ENCODE peak calls at places on chromosomes 12 and 14, in four cellular contexts. One of them, this sample, is unnamed.

GRCh38 chr12:105986779-105987686 is 151.7 kb downstream of the NUAK1 start:
- DNase-seq in K562: no peak
- DNase-seq in HepG2: no peak
- DNase-seq in H1: no peak
- DNase-seq in this sample: no peak

GRCh38 chr14:58705066-58705465 is 67.3 kb downstream of the DACT1 start:
- DNase-seq in HepG2: no peak
- DNase-seq in K562: no peak
- DNase-seq in H1: no peak
- DNase-seq in this sample: no peak

GRCh38 chr12:91210577-91210976 is 28.0 kb upstream of the DCN start:
- DNase-seq in K562: no peak
- DNase-seq in HepG2: no peak
- DNase-seq in H1: no peak
- DNase-seq in this sample: no peak

GRCh38 chr12:27999970-28000369 is 27.4 kb upstream of the PTHLH start:
- DNase-seq in HepG2: no peak
- DNase-seq in K562: no peak
- DNase-seq in H1: no peak
- DNase-seq in this sample: no peak

GRCh38 chr12:9787340-9787737 is 26.6 kb upstream of the CD69 start:
- DNase-seq in H1: no peak
- DNase-seq in K562: no peak
- DNase-seq in HepG2: no peak
- DNase-seq in this sample: no peak

GRCh38 chr12:90262261-90262660 is 553.6 kb upstream of the ATP2B1 start:
- DNase-seq in K562: no peak
- DNase-seq in H1: no peak
- DNase-seq in HepG2: no peak
- DNase-seq in this sample: no peak

GRCh38 chr12:121804417-121805111 is 755 bp downstream of the SETD1B start:
- DNase-seq in K562: no peak
- DNase-seq in HepG2: peak; percentile 55
- DNase-seq in H1: no peak
- DNase-seq in this sample: no peak

GRCh38 chr12:29743801-29744200 is 39.9 kb downstream of the TMTC1 start:
- DNase-seq in H1: no peak
- DNase-seq in HepG2: no peak
- DNase-seq in K562: no peak
- DNase-seq in this sample: no peak

GRCh38 chr14:56794557-56795283 is 15.6 kb downstream of the OTX2 start:
- DNase-seq in K562: no peak
- DNase-seq in H1: no peak
- DNase-seq in HepG2: no peak
- DNase-seq in this sample: no peak

GRCh38 chr12:110314308-110314707 is 33.3 kb downstream of the ATP2A2 start:
- DNase-seq in K562: no peak
- DNase-seq in H1: no peak
- DNase-seq in HepG2: peak; percentile 47
- DNase-seq in this sample: no peak

GRCh38 chr12:76866726-76867125 is 12.1 kb downstream of the CSRP2 start:
- DNase-seq in K562: no peak
- DNase-seq in H1: no peak
- DNase-seq in HepG2: no peak
- DNase-seq in this sample: no peak

GRCh38 chr14:29925736-29926135 is 1.9 kb downstream of the PRKD1 start:
- DNase-seq in K562: no peak
- DNase-seq in H1: no peak
- DNase-seq in HepG2: no peak
- DNase-seq in this sample: no peak

GRCh38 chr14:59303216-59303615 is 114.7 kb downstream of the DAAM1 start:
- DNase-seq in H1: no peak
- DNase-seq in K562: no peak
- DNase-seq in HepG2: no peak
- DNase-seq in this sample: no peak

GRCh38 chr14:45039390-45039789 is 44.5 kb upstream of the PRPF39 start:
- DNase-seq in K562: no peak
- DNase-seq in HepG2: no peak
- DNase-seq in H1: no peak
- DNase-seq in this sample: no peak

GRCh38 chr12:12086331-12086730 is 15.6 kb downstream of the BCL2L14 start:
- DNase-seq in K562: no peak
- DNase-seq in HepG2: no peak
- DNase-seq in H1: no peak
- DNase-seq in this sample: no peak

GRCh38 chr12:111034148-111034910 is 114.0 kb upstream of the MYL2 start:
- DNase-seq in K562: no peak
- DNase-seq in HepG2: no peak
- DNase-seq in H1: no peak
- DNase-seq in this sample: no peak

GRCh38 chr12:123160801-123161487 is 10.1 kb upstream of the PITPNM2 start:
- DNase-seq in K562: no peak
- DNase-seq in HepG2: no peak
- DNase-seq in H1: no peak
- DNase-seq in this sample: no peak

GRCh38 chr12:109785854-109786253 is 47.3 kb downstream of the TRPV4 start:
- DNase-seq in H1: no peak
- DNase-seq in HepG2: no peak
- DNase-seq in K562: no peak
- DNase-seq in this sample: no peak

GRCh38 chr12:79422060-79422812 is 268.5 kb downstream of the PAWR start:
- DNase-seq in K562: no peak
- DNase-seq in HepG2: peak; percentile 13
- DNase-seq in H1: no peak
- DNase-seq in this sample: no peak

GRCh38 chr12:55142896-55143870 is 17.0 kb downstream of the OR9K2 start:
- DNase-seq in H1: peak; percentile 5
- DNase-seq in HepG2: peak; percentile 40
- DNase-seq in K562: peak; percentile 56
- DNase-seq in this sample: peak; percentile 67

GRCh38 chr12:8639936-8640335 is 22.7 kb downstream of the MFAP5 start:
- DNase-seq in K562: no peak
- DNase-seq in HepG2: no peak
- DNase-seq in H1: no peak
- DNase-seq in this sample: no peak

GRCh38 chr14:89190779-89191513 is 226.1 kb downstream of the FOXN3 start:
- DNase-seq in HepG2: no peak
- DNase-seq in H1: no peak
- DNase-seq in K562: no peak
- DNase-seq in this sample: no peak

GRCh38 chr14:102427642-102428041 is 64.9 kb downstream of the TECPR2 start:
- DNase-seq in H1: no peak
- DNase-seq in HepG2: no peak
- DNase-seq in K562: no peak
- DNase-seq in this sample: no peak

GRCh38 chr14:83356080-83356479 is 1822.4 kb upstream of the SEL1L start:
- DNase-seq in H1: no peak
- DNase-seq in K562: no peak
- DNase-seq in HepG2: no peak
- DNase-seq in this sample: no peak

GRCh38 chr12:110379201-110379600 is 24.3 kb downstream of the ANAPC7 start:
- DNase-seq in H1: no peak
- DNase-seq in K562: no peak
- DNase-seq in HepG2: no peak
- DNase-seq in this sample: no peak

GRCh38 chr14:22648506-22648905 is 4.4 kb upstream of the OR6J1 start:
- DNase-seq in HepG2: no peak
- DNase-seq in H1: no peak
- DNase-seq in K562: no peak
- DNase-seq in this sample: no peak

GRCh38 chr12:109274381-109274780 is 34.7 kb downstream of the FOXN4 start:
- DNase-seq in H1: no peak
- DNase-seq in HepG2: no peak
- DNase-seq in K562: no peak
- DNase-seq in this sample: no peak

GRCh38 chr14:94174622-94175402 is 690 bp downstream of the PPP4R4 start:
- DNase-seq in HepG2: no peak
- DNase-seq in H1: no peak
- DNase-seq in K562: no peak
- DNase-seq in this sample: no peak

GRCh38 chr14:68403191-68403781 is 389.6 kb downstream of the ZFP36L1 start:
- DNase-seq in H1: no peak
- DNase-seq in HepG2: no peak
- DNase-seq in K562: no peak
- DNase-seq in this sample: no peak

GRCh38 chr12:72346331-72346944 is 74.3 kb downstream of the TRHDE start:
- DNase-seq in HepG2: peak; percentile 62
- DNase-seq in H1: peak; percentile 59
- DNase-seq in K562: peak; percentile 26
- DNase-seq in this sample: peak; percentile 74

GRCh38 chr14:71532349-71532748 is 399.9 kb upstream of the RGS6 start:
- DNase-seq in HepG2: no peak
- DNase-seq in K562: no peak
- DNase-seq in H1: no peak
- DNase-seq in this sample: no peak

GRCh38 chr12:113439606-113440030 is 17.4 kb downstream of the SDSL start:
- DNase-seq in H1: no peak
- DNase-seq in HepG2: peak; percentile 40
- DNase-seq in K562: peak; percentile 77
- DNase-seq in this sample: peak; percentile 60

GRCh38 chr12:121392325-121392716 is 7.6 kb upstream of the RNF34 start:
- DNase-seq in H1: no peak
- DNase-seq in HepG2: no peak
- DNase-seq in K562: no peak
- DNase-seq in this sample: no peak

GRCh38 chr14:76772300-76773187 is 11.3 kb downstream of the VASH1 start:
- DNase-seq in HepG2: no peak
- DNase-seq in K562: peak; percentile 77
- DNase-seq in H1: no peak
- DNase-seq in this sample: no peak

GRCh38 chr14:98931911-98932310 is 340.1 kb downstream of the BCL11B start:
- DNase-seq in H1: no peak
- DNase-seq in HepG2: no peak
- DNase-seq in K562: no peak
- DNase-seq in this sample: no peak

GRCh38 chr12:42625611-42626010 is 36.1 kb upstream of the PRICKLE1 start:
- DNase-seq in H1: no peak
- DNase-seq in K562: peak; percentile 20
- DNase-seq in HepG2: no peak
- DNase-seq in this sample: no peak
- TF ChIP-seq RNF2 in H1: no peak
- TF ChIP-seq RNF2 in K562: no peak
- TF ChIP-seq RNF2 in HepG2: no peak
- TF ChIP-seq RNF2 in this sample: no peak

GRCh38 chr14:106556665-106557289 is 1030.4 kb downstream of the TMEM121 start:
- DNase-seq in H1: no peak
- DNase-seq in HepG2: peak; percentile 27
- DNase-seq in K562: peak; percentile 39
- DNase-seq in this sample: no peak
- TF ChIP-seq RNF2 in H1: no peak
- TF ChIP-seq RNF2 in HepG2: no peak
- TF ChIP-seq RNF2 in K562: no peak
- TF ChIP-seq RNF2 in this sample: no peak

GRCh38 chr12:107417004-107417403 is 268.6 kb upstream of the PWP1 start:
- DNase-seq in K562: no peak
- DNase-seq in H1: no peak
- DNase-seq in HepG2: peak; percentile 80
- DNase-seq in this sample: no peak

GRCh38 chr12:107406932-107407331 is 278.7 kb upstream of the PWP1 start:
- DNase-seq in K562: no peak
- DNase-seq in HepG2: no peak
- DNase-seq in H1: no peak
- DNase-seq in this sample: no peak

GRCh38 chr12:107415066-107415465 is 270.5 kb upstream of the PWP1 start:
- DNase-seq in H1: no peak
- DNase-seq in HepG2: no peak
- DNase-seq in K562: no peak
- DNase-seq in this sample: peak; percentile 63

GRCh38 chr12:107415834-107416233 is 269.8 kb upstream of the PWP1 start:
- DNase-seq in K562: no peak
- DNase-seq in HepG2: no peak
- DNase-seq in H1: no peak
- DNase-seq in this sample: no peak

DNA sequence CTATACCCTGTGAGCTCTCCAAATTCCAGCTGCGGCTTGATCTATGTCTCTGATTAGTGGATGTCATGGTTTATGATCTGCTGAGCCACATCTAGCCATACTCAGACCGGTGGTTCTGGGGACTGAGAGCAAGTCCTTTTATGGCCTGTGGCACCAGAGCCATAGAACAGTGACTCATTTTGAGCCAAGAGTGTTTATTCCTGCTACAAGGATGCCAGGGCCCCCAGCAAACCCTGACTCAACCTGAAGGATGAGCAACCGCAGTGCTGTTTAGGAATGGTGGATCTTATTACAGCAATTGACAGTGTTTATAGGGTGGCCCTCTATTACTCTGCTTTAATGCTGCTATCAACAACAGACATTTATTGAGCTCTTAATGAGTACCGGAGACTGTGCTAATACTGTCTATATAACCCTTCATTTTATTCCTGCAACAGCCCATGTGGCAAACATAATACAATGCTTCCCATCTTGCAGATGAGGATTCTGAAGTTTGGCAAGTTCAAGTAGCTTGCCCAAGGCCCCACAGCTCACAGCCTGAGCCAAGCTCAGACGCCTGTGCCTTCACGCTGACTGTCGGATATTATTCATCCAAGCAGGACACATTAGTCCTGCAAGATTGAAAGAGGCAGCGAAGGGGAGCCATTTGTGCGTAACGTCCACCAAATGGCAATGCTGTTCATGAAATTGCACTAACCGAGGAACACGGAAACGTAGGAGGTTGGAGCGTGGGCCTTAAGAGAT is 273.6 kb upstream of the PWP1 start:
- DNase-seq in HepG2: no peak
- DNase-seq in K562: no peak
- DNase-seq in H1: no peak
- DNase-seq in this sample: peak; percentile 71
- TF ChIP-seq RNF2 in HepG2: no peak
- TF ChIP-seq RNF2 in K562: no peak
- TF ChIP-seq RNF2 in H1: no peak
- TF ChIP-seq RNF2 in this sample: no peak

DNA sequence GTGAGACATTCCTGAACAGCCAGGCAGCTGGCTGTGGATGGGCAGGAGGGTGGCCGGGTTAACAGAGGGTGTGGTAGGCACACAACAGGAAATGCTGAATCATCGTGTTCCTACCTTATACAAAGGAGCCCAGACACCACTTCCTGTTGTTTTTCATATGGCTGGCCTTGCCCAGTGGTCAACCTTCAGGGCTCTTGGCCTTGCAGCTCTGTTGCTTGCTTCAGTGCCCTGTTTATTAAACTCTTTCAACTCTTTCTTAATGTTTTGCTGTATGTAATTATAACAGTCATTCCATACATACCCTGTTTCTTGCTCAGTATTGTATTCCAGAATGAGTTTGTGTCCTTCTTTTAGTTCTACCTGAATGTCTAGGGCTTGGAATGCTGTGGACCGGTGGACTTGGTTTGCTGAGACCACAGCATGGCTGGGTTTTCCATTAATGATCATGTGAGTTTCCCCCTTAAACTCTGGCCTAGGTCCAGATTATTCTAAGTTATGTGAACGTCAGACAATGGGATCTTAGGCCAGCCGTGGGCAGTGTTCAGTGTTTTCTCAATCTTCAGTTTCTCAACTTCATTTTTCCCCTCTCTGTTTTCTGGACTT is 11.9 kb downstream of the CFAP54 start:
- DNase-seq in H1: no peak
- DNase-seq in HepG2: peak; percentile 55
- DNase-seq in K562: no peak
- DNase-seq in this sample: peak; percentile 84
- TF ChIP-seq RNF2 in H1: no peak
- TF ChIP-seq RNF2 in HepG2: no peak
- TF ChIP-seq RNF2 in K562: no peak
- TF ChIP-seq RNF2 in this sample: no peak